ENCODE peak calls at places on chromosomes 12 and 14, in four cellular contexts. Z is GM23248, V is mammary epithelial cell, G is astrocyte. J is an unnamed sample.

GRCh38 chr12:4282892-4283511 is 9.4 kb downstream of the CCND2 start:
- DNase-seq in V (no peak), G (no peak), Z (no peak), J (no peak)

GRCh38 chr12:5830121-5830520 is 114.9 kb downstream of the ANO2 start:
- DNase-seq in V (no peak), Z (no peak), G (no peak), J (no peak)

GRCh38 chr14:101175731-101176534 is 272.4 kb upstream of the RTL1 start:
- DNase-seq in G (no peak), V (no peak), Z (no peak), J (no peak)

GRCh38 chr14:73763396-73763795 is 49.2 kb upstream of the PNMA1 start:
- DNase-seq in V (no peak), Z (no peak), G (no peak), J (no peak)

GRCh38 chr12:1619599-1619998 is 9.4 kb upstream of the WNT5B start:
- DNase-seq in G (no peak), V (no peak), Z (no peak), J (no peak)

GRCh38 chr14:92976268-92976667 is 53.3 kb downstream of the CHGA start:
- DNase-seq in Z (no peak), V (no peak), G (no peak), J (no peak)

GRCh38 chr12:38161123-38162000 is 155.2 kb upstream of the ALG10B start:
- DNase-seq in Z (no peak), G (no peak), V (no peak), J (no peak)

GRCh38 chr12:7017870-7018349 is 366 bp downstream of the LPCAT3 start:
- DNase-seq in G (no peak), Z (no peak), V (no peak), J (no peak)

GRCh38 chr14:34781242-34781641 is 66.8 kb upstream of the CFL2 start:
- DNase-seq in G (peak; percentile 77), V (peak; percentile 89), Z (peak; percentile 93), J (no peak)

GRCh38 chr12:21662122-21662792 is 4.6 kb upstream of the LDHB start:
- DNase-seq in Z (no peak), V (no peak), G (no peak), J (no peak)

GRCh38 chr14:58092231-58092630 is 59.8 kb downstream of the ARMH4 start:
- DNase-seq in V (no peak), G (no peak), Z (no peak), J (no peak)

GRCh38 chr12:113224955-113225354 is 3.7 kb downstream of the TPCN1 start:
- DNase-seq in V (no peak), G (no peak), Z (no peak), J (no peak)

GRCh38 chr12:15520083-15520482 is 197.8 kb downstream of the PTPRO start:
- DNase-seq in G (no peak), V (no peak), Z (no peak), J (no peak)

GRCh38 chr12:84804691-84805473 is 107.7 kb downstream of the SLC6A15 start:
- DNase-seq in V (no peak), G (no peak), Z (no peak), J (no peak)

GRCh38 chr12:92469837-92470236 is 233.0 kb upstream of the PLEKHG7 start:
- DNase-seq in G (peak; percentile 69), V (no peak), Z (peak; percentile 46), J (no peak)

GRCh38 chr12:8622681-8623080 is 10.0 kb upstream of the AICDA start:
- DNase-seq in G (no peak), V (no peak), Z (no peak), J (no peak)

DNA sequence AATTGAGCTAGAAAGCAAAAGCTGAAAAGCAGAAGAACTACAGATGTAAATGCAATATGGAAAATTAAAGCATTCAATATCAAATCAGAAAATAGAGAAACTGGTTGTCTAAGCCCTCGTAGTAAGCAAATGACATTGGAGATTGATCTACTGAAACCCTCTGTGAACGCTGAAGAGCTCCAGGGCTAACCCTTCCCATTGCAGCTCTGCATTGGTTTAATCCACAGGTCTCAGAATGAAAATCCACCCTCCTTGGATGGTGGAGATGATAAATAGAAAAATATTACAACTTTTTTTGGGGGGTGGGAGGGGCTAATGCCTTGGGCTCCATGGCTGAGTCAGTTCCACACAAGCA is 40.5 kb downstream of the CORO1C start:
- DNase-seq in Z (no peak), V (no peak), G (no peak), J (no peak)
- H3K4me1 ChIP-seq in Z (peaks cover 81% of the 10 kb centered on the region), V (peaks cover 58% of the 10 kb centered on the region), G (peaks cover 68% of the 10 kb centered on the region), J (peaks cover 41% of the 10 kb centered on the region)

DNA sequence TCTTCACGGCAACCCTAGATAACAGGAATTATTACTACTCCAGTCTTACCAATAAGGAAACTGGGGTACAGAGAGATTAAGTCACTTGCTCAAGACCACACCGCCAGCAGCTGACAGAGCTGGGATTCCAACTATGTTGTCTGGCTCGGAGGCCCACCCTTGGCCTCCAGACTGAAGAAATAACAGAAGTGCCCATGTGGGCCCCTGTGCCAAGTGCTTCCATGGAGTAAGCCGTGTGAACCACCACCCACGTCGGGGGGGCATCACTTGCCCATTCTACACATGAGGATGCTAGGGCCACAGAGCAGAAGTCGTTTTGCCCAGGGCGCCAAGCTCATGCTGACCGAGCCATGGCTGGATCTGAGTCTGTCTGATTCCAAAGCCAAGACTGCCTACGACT is 926 bp upstream of the CMKLR1 start:
- DNase-seq in G (no peak), V (no peak), Z (no peak), J (no peak)
- TF ChIP-seq EZH2 in G (no peak), V (no peak), Z (no peak), J (no peak)

DNA sequence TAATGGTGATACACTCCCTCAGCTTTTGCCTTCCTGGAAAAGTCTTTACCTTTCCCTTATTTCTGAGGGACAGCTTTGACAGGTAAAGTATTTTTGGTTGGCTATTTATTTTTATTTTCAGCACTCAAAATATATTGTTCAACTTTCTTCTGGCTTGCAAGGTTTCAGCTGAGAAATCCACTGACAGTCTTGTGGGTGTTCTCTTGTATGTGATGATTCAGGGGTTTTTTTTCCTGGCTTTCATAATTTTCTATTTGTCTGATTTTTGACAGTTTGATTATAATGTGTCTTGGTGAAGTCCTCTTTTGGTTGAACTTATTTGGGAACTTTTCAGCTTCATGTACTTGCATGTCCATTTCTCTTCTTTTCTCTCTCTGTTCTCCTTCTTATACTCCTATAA is 73.7 kb upstream of the OTOGL start:
- DNase-seq in G (no peak), Z (no peak), V (no peak), J (no peak)
- H2AFZ ChIP-seq in G (no peak overlapping the region), Z (no peak overlapping the region), V (no peak overlapping the region), J (no peak overlapping the region)

DNA sequence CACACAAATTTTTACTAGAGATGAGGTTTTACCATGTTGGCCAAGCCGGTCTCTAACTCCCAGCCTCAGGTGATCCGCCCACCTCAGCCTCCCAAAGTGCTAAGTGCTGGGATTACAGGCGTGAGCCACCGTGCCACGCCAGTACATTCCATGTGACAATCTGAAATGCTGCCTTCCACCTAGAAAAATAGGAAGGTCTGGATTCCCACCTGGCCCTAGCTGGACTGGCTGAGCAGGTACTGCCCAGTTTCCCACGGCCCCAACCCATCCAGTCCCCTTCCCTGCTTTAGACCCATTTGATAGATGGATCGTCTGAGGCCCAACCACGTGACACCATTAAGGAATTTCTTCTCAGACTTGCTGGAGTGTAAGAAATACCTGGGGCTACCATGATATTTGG is 55.4 kb downstream of the KDM2B start:
- DNase-seq in G (no peak), V (no peak), Z (no peak), J (no peak)
- H3K4me1 ChIP-seq in G (peaks cover under 1% of the 10 kb centered on the region), V (no peaks in the 10 kb centered on the region), Z (no peaks in the 10 kb centered on the region), J (no peaks in the 10 kb centered on the region)

GRCh38 chr12:53982616-53983579 is 2.0 kb upstream of the HOXC10 start:
- DNase-seq in G (no peak), V (no peak), Z (no peak), J (no peak)
- TF ChIP-seq EZH2 in G (no peak), V (no peak), Z (no peak), J (no peak)

GRCh38 chr12:121536058-121536928 is 44.5 kb downstream of the KDM2B start:
- DNase-seq in V (no peak), G (peak; percentile 76), Z (peak; percentile 79), J (peak; percentile 45)

GRCh38 chr12:121534495-121535148 is 46.2 kb downstream of the KDM2B start:
- DNase-seq in G (no peak), V (no peak), Z (no peak), J (no peak)

GRCh38 chr12:121536929-121537813 is 43.7 kb downstream of the KDM2B start:
- DNase-seq in V (peak; percentile 25), G (peak; percentile 50), Z (peak; percentile 84), J (peak; percentile 64)

GRCh38 chr12:121533391-121534090 is 47.3 kb downstream of the KDM2B start:
- DNase-seq in V (no peak), G (no peak), Z (no peak), J (no peak)

GRCh38 chr12:121535150-121536057 is 45.4 kb downstream of the KDM2B start:
- DNase-seq in V (no peak), G (no peak), Z (no peak), J (no peak)
- H2AFZ ChIP-seq in V (no peak overlapping the region), G (peak overlapping the region; percentile 87), Z (peak overlapping the region; percentile 58), J (no peak overlapping the region)

J was measured in PC-9.